ENCODE peak calls at places on chromosomes 1 and 21, in ten cellular contexts. One of them, this sample, is unnamed.

GRCh38 chr1:41642922-41643321 is 158.4 kb upstream of the EDN2 start:
- DNase-seq in suprapubic skin: no peak
- DNase-seq in prostate gland: no peak
- DNase-seq in esophagus muscularis mucosa: no peak
- DNase-seq in SK-N-SH: no peak
- DNase-seq in sigmoid colon: no peak
- DNase-seq in HL-60: no peak
- DNase-seq in H1: no peak
- DNase-seq in upper lobe of left lung: no peak
- DNase-seq in K562: no peak
- DNase-seq in this sample: no peak

GRCh38 chr1:163771637-163772036 is 449.9 kb downstream of the NUF2 start:
- DNase-seq in upper lobe of left lung: no peak
- DNase-seq in prostate gland: no peak
- DNase-seq in suprapubic skin: no peak
- DNase-seq in HL-60: no peak
- DNase-seq in sigmoid colon: no peak
- DNase-seq in esophagus muscularis mucosa: no peak
- DNase-seq in SK-N-SH: no peak
- DNase-seq in K562: no peak
- DNase-seq in H1: no peak
- DNase-seq in this sample: no peak

GRCh38 chr1:88333301-88333700 is 350.8 kb upstream of the PKN2 start:
- DNase-seq in H1: no peak
- DNase-seq in prostate gland: no peak
- DNase-seq in esophagus muscularis mucosa: no peak
- DNase-seq in SK-N-SH: no peak
- DNase-seq in HL-60: no peak
- DNase-seq in K562: no peak
- DNase-seq in suprapubic skin: no peak
- DNase-seq in upper lobe of left lung: no peak
- DNase-seq in sigmoid colon: no peak
- DNase-seq in this sample: no peak

GRCh38 chr1:229148041-229148671 is 122.8 kb upstream of the RAB4A start:
- DNase-seq in HL-60: no peak
- DNase-seq in suprapubic skin: no peak
- DNase-seq in upper lobe of left lung: no peak
- DNase-seq in sigmoid colon: no peak
- DNase-seq in prostate gland: no peak
- DNase-seq in H1: no peak
- DNase-seq in K562: peak; percentile 65
- DNase-seq in esophagus muscularis mucosa: no peak
- DNase-seq in SK-N-SH: peak; percentile 61
- DNase-seq in this sample: no peak

GRCh38 chr1:53320646-53321045 is 7.2 kb downstream of the LRP8 start:
- DNase-seq in SK-N-SH: no peak
- DNase-seq in prostate gland: no peak
- DNase-seq in suprapubic skin: no peak
- DNase-seq in HL-60: no peak
- DNase-seq in K562: no peak
- DNase-seq in esophagus muscularis mucosa: no peak
- DNase-seq in H1: no peak
- DNase-seq in sigmoid colon: no peak
- DNase-seq in upper lobe of left lung: no peak
- DNase-seq in this sample: peak; percentile 50

GRCh38 chr1:246569248-246570238 is 3.3 kb downstream of the CNST start:
- DNase-seq in K562: no peak
- DNase-seq in HL-60: no peak
- DNase-seq in prostate gland: no peak
- DNase-seq in SK-N-SH: no peak
- DNase-seq in sigmoid colon: no peak
- DNase-seq in H1: no peak
- DNase-seq in esophagus muscularis mucosa: no peak
- DNase-seq in upper lobe of left lung: no peak
- DNase-seq in suprapubic skin: no peak
- DNase-seq in this sample: no peak

GRCh38 chr21:43936186-43936967 is 71.4 kb downstream of the AGPAT3 start:
- DNase-seq in sigmoid colon: no peak
- DNase-seq in H1: no peak
- DNase-seq in prostate gland: no peak
- DNase-seq in suprapubic skin: no peak
- DNase-seq in K562: no peak
- DNase-seq in esophagus muscularis mucosa: no peak
- DNase-seq in HL-60: no peak
- DNase-seq in upper lobe of left lung: no peak
- DNase-seq in SK-N-SH: no peak
- DNase-seq in this sample: no peak

GRCh38 chr1:169694304-169694703 is 17.1 kb downstream of the SELL start:
- DNase-seq in esophagus muscularis mucosa: no peak
- DNase-seq in suprapubic skin: no peak
- DNase-seq in H1: no peak
- DNase-seq in SK-N-SH: no peak
- DNase-seq in sigmoid colon: no peak
- DNase-seq in upper lobe of left lung: no peak
- DNase-seq in K562: no peak
- DNase-seq in prostate gland: no peak
- DNase-seq in HL-60: no peak
- DNase-seq in this sample: no peak

DNA sequence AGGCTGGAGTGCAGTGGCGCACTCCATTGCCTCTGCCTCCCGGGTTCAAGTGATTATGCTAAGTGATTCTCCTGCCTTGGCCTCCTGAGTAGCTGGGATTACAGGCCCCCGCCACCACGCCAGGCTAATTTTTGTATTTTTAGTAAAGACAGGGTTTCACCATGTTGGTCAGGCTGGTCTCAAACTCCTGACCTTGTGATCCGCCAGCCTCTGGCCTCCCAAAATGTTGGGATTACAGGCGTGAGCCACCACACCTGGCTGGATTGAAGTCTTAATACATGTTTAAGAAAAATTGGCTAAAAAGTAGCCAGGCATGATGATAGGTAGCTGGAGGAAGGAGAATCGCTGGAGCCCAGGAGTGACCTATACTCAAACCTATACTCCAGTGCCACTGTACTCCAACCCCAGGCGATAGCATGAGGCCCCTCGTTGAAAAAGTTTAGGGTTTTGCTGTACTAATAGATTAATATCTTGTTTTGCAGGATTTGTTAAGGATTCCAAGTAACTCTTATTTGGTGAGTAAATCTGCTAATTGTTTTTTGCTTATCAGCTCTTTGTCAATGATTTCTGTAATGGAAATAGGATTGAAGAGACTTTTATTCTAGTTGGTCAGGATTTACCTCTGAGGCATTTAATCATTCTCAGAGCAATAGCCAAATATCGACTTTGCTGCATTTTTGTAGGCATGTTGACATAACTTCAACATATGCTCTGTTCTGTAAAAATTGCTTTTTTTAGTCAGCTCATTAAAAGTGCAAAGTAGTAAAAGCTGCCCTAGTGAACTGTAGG is 2.0 kb downstream of the RCC1 start:
- DNase-seq in prostate gland: no peak
- DNase-seq in suprapubic skin: no peak
- DNase-seq in sigmoid colon: no peak
- DNase-seq in upper lobe of left lung: no peak
- DNase-seq in HL-60: no peak
- DNase-seq in H1: no peak
- DNase-seq in esophagus muscularis mucosa: no peak
- DNase-seq in SK-N-SH: no peak
- DNase-seq in K562: no peak
- DNase-seq in this sample: no peak
- TF ChIP-seq POLR2AphosphoS5 in prostate gland: no peak
- TF ChIP-seq POLR2AphosphoS5 in suprapubic skin: no peak
- TF ChIP-seq POLR2AphosphoS5 in sigmoid colon: no peak
- TF ChIP-seq POLR2AphosphoS5 in upper lobe of left lung: no peak
- TF ChIP-seq POLR2AphosphoS5 in HL-60: peak; percentile 79
- TF ChIP-seq POLR2AphosphoS5 in H1: peak; percentile 89
- TF ChIP-seq POLR2AphosphoS5 in esophagus muscularis mucosa: no peak
- TF ChIP-seq POLR2AphosphoS5 in SK-N-SH: peak; percentile 18
- TF ChIP-seq POLR2AphosphoS5 in K562: peak; percentile 68
- TF ChIP-seq POLR2AphosphoS5 in this sample: no peak

GRCh38 chr1:72435025-72435424 is 152.7 kb upstream of the NEGR1 start:
- DNase-seq in K562: no peak
- DNase-seq in HL-60: no peak
- DNase-seq in upper lobe of left lung: no peak
- DNase-seq in SK-N-SH: no peak
- DNase-seq in suprapubic skin: no peak
- DNase-seq in prostate gland: no peak
- DNase-seq in esophagus muscularis mucosa: no peak
- DNase-seq in H1: no peak
- DNase-seq in sigmoid colon: no peak
- DNase-seq in this sample: no peak
- H3K27ac ChIP-seq in K562: no peak overlapping the region
- H3K27ac ChIP-seq in HL-60: no peak overlapping the region
- H3K27ac ChIP-seq in upper lobe of left lung: no peak overlapping the region
- H3K27ac ChIP-seq in SK-N-SH: no peak overlapping the region
- H3K27ac ChIP-seq in suprapubic skin: no peak overlapping the region
- H3K27ac ChIP-seq in prostate gland: no peak overlapping the region
- H3K27ac ChIP-seq in esophagus muscularis mucosa: no peak overlapping the region
- H3K27ac ChIP-seq in H1: no peak overlapping the region
- H3K27ac ChIP-seq in sigmoid colon: no peak overlapping the region
- H3K27ac ChIP-seq in this sample: no peak overlapping the region

GRCh38 chr1:201461783-201462441 is 7.1 kb downstream of the PHLDA3 start:
- DNase-seq in sigmoid colon: peak; percentile 96
- DNase-seq in SK-N-SH: no peak
- DNase-seq in HL-60: no peak
- DNase-seq in K562: peak; percentile 89
- DNase-seq in H1: no peak
- DNase-seq in upper lobe of left lung: peak; percentile 79
- DNase-seq in esophagus muscularis mucosa: no peak
- DNase-seq in suprapubic skin: peak; percentile 94
- DNase-seq in prostate gland: peak; percentile 84
- DNase-seq in this sample: peak; percentile 64
- TF ChIP-seq POLR2AphosphoS5 in sigmoid colon: peak; percentile 88
- TF ChIP-seq POLR2AphosphoS5 in SK-N-SH: peak; percentile 90
- TF ChIP-seq POLR2AphosphoS5 in HL-60: no peak
- TF ChIP-seq POLR2AphosphoS5 in K562: no peak
- TF ChIP-seq POLR2AphosphoS5 in H1: no peak
- TF ChIP-seq POLR2AphosphoS5 in upper lobe of left lung: peak; percentile 64
- TF ChIP-seq POLR2AphosphoS5 in esophagus muscularis mucosa: peak; percentile 83
- TF ChIP-seq POLR2AphosphoS5 in suprapubic skin: peak; percentile 58
- TF ChIP-seq POLR2AphosphoS5 in prostate gland: peak; percentile 86
- TF ChIP-seq POLR2AphosphoS5 in this sample: no peak

GRCh38 chr1:59742526-59742925 is 72.2 kb upstream of the HOOK1 start:
- DNase-seq in suprapubic skin: no peak
- DNase-seq in prostate gland: no peak
- DNase-seq in SK-N-SH: no peak
- DNase-seq in HL-60: no peak
- DNase-seq in H1: no peak
- DNase-seq in sigmoid colon: no peak
- DNase-seq in K562: no peak
- DNase-seq in upper lobe of left lung: no peak
- DNase-seq in esophagus muscularis mucosa: no peak
- DNase-seq in this sample: no peak
- H3K27ac ChIP-seq in suprapubic skin: peak overlapping the region; percentile 76
- H3K27ac ChIP-seq in prostate gland: peak overlapping the region; percentile 80
- H3K27ac ChIP-seq in SK-N-SH: no peak overlapping the region
- H3K27ac ChIP-seq in HL-60: no peak overlapping the region
- H3K27ac ChIP-seq in H1: no peak overlapping the region
- H3K27ac ChIP-seq in sigmoid colon: peak overlapping the region; percentile 52
- H3K27ac ChIP-seq in K562: no peak overlapping the region
- H3K27ac ChIP-seq in upper lobe of left lung: peak overlapping the region; percentile 86
- H3K27ac ChIP-seq in esophagus muscularis mucosa: no peak overlapping the region
- H3K27ac ChIP-seq in this sample: peak overlapping the region; percentile 82

DNA sequence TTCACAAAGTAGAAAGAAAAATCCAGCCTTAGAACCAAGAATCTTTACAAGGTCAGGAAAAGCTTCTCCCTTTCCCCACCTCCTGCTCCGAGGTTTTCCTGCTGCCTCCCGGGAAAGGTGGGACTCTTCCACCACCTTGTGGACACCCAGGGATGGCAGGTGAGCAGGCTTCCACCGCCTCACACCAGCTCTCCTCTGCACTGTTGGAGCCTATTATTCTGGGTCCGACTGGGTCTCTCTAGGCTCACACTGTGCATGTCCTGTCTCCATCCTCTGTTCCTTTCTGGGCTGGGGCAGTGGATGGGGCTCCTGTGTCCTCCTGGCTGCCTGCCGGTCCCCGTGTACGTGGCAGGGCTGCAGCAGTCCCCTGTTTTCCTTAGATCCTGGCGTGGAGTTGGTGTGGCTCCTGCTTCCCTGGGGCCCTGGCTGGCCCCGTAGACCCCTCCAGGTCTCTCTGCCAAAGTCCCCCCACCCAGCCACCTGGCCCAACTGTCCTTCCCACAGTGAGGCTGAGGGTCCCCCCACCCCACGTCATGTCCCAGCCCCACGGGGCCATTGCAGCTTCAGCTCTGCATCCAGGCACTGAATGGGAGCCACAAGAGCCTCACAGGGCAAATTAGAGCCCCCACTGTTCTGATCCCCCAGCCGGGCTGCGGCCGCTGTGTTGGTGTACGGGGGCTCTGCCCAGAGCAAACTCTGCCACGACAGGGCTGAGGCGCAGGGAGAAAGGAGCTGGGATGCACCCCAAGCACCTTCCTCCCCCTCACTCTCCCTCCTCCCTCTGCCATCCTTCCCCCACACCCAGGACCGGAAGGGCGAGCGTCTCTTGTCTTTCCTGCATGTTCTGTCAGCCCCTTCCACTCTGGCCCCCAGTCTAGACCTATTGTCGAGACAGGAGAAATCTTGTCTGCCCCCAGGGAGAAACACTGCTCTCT is 3.3 kb upstream of the SLC45A1 start:
- DNase-seq in esophagus muscularis mucosa: no peak
- DNase-seq in HL-60: peak; percentile 50
- DNase-seq in SK-N-SH: peak; percentile 89
- DNase-seq in prostate gland: peak; percentile 86
- DNase-seq in upper lobe of left lung: peak; percentile 80
- DNase-seq in K562: peak; percentile 75
- DNase-seq in sigmoid colon: peak; percentile 92
- DNase-seq in H1: peak; percentile 86
- DNase-seq in suprapubic skin: no peak
- DNase-seq in this sample: peak; percentile 82
- TF ChIP-seq POLR2AphosphoS5 in esophagus muscularis mucosa: peak; percentile 77
- TF ChIP-seq POLR2AphosphoS5 in HL-60: no peak
- TF ChIP-seq POLR2AphosphoS5 in SK-N-SH: no peak
- TF ChIP-seq POLR2AphosphoS5 in prostate gland: peak; percentile 88
- TF ChIP-seq POLR2AphosphoS5 in upper lobe of left lung: no peak
- TF ChIP-seq POLR2AphosphoS5 in K562: no peak
- TF ChIP-seq POLR2AphosphoS5 in sigmoid colon: no peak
- TF ChIP-seq POLR2AphosphoS5 in H1: no peak
- TF ChIP-seq POLR2AphosphoS5 in suprapubic skin: no peak
- TF ChIP-seq POLR2AphosphoS5 in this sample: no peak

This sample was measured in spleen.